ENCODE peak calls at places on chromosomes 12 and 14, in five cellular contexts. N is Peyer's patch, Y is T-helper 9 cell, Q is B cell, R is Right ventricle myocardium inferior. K is an unnamed sample.

GRCh38 chr12:78271546-78271945 is 440.9 kb downstream of the NAV3 start:
- DNase-seq in Y (no peak), Q (no peak), N (no peak), R (no peak), K (peak; percentile 6)

GRCh38 chr12:45464699-45465098 is 248.8 kb downstream of the ANO6 start:
- DNase-seq in R (no peak), N (no peak), Y (no peak), Q (no peak), K (peak; percentile 13)

GRCh38 chr14:81415781-81416180 is 15.7 kb upstream of the STON2 start:
- DNase-seq in Y (no peak), Q (no peak), R (no peak), N (no peak), K (no peak)

GRCh38 chr12:126767334-126767733 is 1499.6 kb upstream of the TMEM132C start:
- DNase-seq in N (no peak), Q (no peak), Y (no peak), R (no peak), K (no peak)

GRCh38 chr14:100871234-100872186 is 32.0 kb downstream of the RTL1 start:
- DNase-seq in N (no peak), R (no peak), Y (no peak), Q (no peak), K (peak; percentile 23)

GRCh38 chr12:32399373-32400113 is at the start of gene FGD4:
- DNase-seq in N (peak; percentile 44), R (peak; percentile 92), Y (peak; percentile 13), Q (peak; percentile 60), K (peak; percentile 85)

GRCh38 chr12:106416273-106416672 is 58.7 kb downstream of the POLR3B start:
- DNase-seq in Y (no peak), N (no peak), Q (no peak), R (no peak), K (peak; percentile 38)

GRCh38 chr12:53049582-53050318 is at the start of gene TNS2:
- DNase-seq in R (peak; percentile 90), Y (no peak), N (no peak), Q (no peak), K (peak; percentile 81)

GRCh38 chr12:106681210-106681609 is 93.3 kb upstream of the RIC8B start:
- DNase-seq in N (no peak), Q (no peak), R (no peak), Y (no peak), K (no peak)

GRCh38 chr12:27970391-27970980 is 2.0 kb downstream of the PTHLH start:
- DNase-seq in N (no peak), Y (no peak), Q (no peak), R (no peak), K (no peak)

GRCh38 chr12:21607701-21608100 is 3.1 kb upstream of the GYS2 start:
- DNase-seq in N (no peak), Y (no peak), Q (no peak), R (no peak), K (peak; percentile 65)

GRCh38 chr14:95235767-95236166 is 78.4 kb upstream of the DICER1 start:
- DNase-seq in Q (no peak), N (no peak), R (no peak), Y (no peak), K (no peak)

GRCh38 chr14:70333289-70333688 is 26.2 kb downstream of the COX16 start:
- DNase-seq in Q (no peak), N (no peak), Y (no peak), R (no peak), K (no peak)

K was measured in fibroblast of pulmonary artery.